ENCODE peak calls at places on chromosome 6, in six cellular contexts. R, K, Q, W, X and D are unnamed samples.

GRCh38 chr6:42201382-42201781 is 6.6 kb upstream of the GUCA1B start:
- DNase-seq in X (no peak), Q (no peak), W (no peak), K (no peak), R (no peak), D (no peak)

GRCh38 chr6:40912158-40912946 is 126.7 kb downstream of the UNC5CL start:
- DNase-seq in K (no peak), X (peak; percentile 62), W (peak; percentile 26), Q (peak; percentile 50), R (no peak), D (peak; percentile 20)

GRCh38 chr6:114342086-114342825 is 567 bp downstream of the HS3ST5 start:
- DNase-seq in Q (peak; percentile 34), R (no peak), K (no peak), X (no peak), W (peak; percentile 54), D (no peak)

GRCh38 chr6:42704251-42704936 is 18.0 kb downstream of the PRPH2 start:
- DNase-seq in W (no peak), R (no peak), K (no peak), Q (peak; percentile 58), X (no peak), D (no peak)

GRCh38 chr6:127459231-127459641 is at the start of gene KIAA0408:
- DNase-seq in R (no peak), X (no peak), Q (peak; percentile 70), K (no peak), W (peak; percentile 67), D (no peak)

GRCh38 chr6:53020005-53020744 is 25.1 kb upstream of the GSTA4 start:
- DNase-seq in Q (no peak), K (no peak), W (no peak), X (no peak), R (no peak), D (no peak)

GRCh38 chr6:87472525-87473418 is at the start of gene SLC35A1:
- DNase-seq in W (peak; percentile 89), R (peak; percentile 78), Q (peak; percentile 92), X (peak; percentile 89), K (peak; percentile 93), D (peak; percentile 89)

GRCh38 chr6:7587631-7588100 is 2.3 kb upstream of the SNRNP48 start:
- DNase-seq in K (no peak), X (no peak), Q (no peak), W (peak; percentile 68), R (no peak), D (no peak)

GRCh38 chr6:54910326-54910952 is 63.9 kb downstream of the FAM83B start:
- DNase-seq in X (no peak), K (no peak), Q (no peak), W (peak; percentile 0), R (no peak), D (no peak)

GRCh38 chr6:139442188-139442625 is 67.8 kb upstream of the CITED2 start:
- DNase-seq in R (no peak), W (no peak), K (no peak), Q (no peak), X (no peak), D (no peak)

GRCh38 chr6:69867075-69867911 is 937 bp downstream of the COL19A1 start:
- DNase-seq in W (peak; percentile 66), R (peak; percentile 44), K (no peak), X (peak; percentile 72), Q (peak; percentile 78), D (peak; percentile 39)

GRCh38 chr6:51618563-51618962 is 468.9 kb downstream of the PKHD1 start:
- DNase-seq in X (no peak), Q (no peak), W (no peak), K (no peak), R (no peak), D (no peak)